ENCODE peak calls at places on chromosomes 2 and 18, in seven cellular contexts. X, K, N, U, Z, W and E are unnamed samples.

GRCh38 chr2:113851640-113852039 is 38.2 kb upstream of the ACTR3 start:
- DNase-seq in X (peak; percentile 82), K (no peak), N (no peak), U (no peak), Z (peak; percentile 22), W (no peak), E (peak; percentile 20)

GRCh38 chr2:74817333-74817732 is 16.6 kb upstream of the HK2 start:
- DNase-seq in X (no peak), K (no peak), N (no peak), U (no peak), Z (no peak), W (no peak), E (peak; percentile 9)

GRCh38 chr2:130831356-130831755 is 5.4 kb upstream of the ARHGEF4 start:
- DNase-seq in X (no peak), K (no peak), N (no peak), U (no peak), Z (no peak), W (no peak), E (no peak)

GRCh38 chr2:226423498-226423960 is 376.1 kb downstream of the IRS1 start:
- DNase-seq in X (peak; percentile 15), K (no peak), N (peak; percentile 26), U (no peak), Z (no peak), W (no peak), E (no peak)

GRCh38 chr2:85445316-85446295 is 27.1 kb downstream of the SH2D6 start:
- DNase-seq in X (peak; percentile 82), K (no peak), N (no peak), U (peak; percentile 62), Z (peak; percentile 69), W (peak; percentile 67), E (peak; percentile 83)

GRCh38 chr2:31176742-31177141 is 38.5 kb upstream of the GALNT14 start:
- DNase-seq in X (no peak), K (no peak), N (no peak), U (no peak), Z (no peak), W (no peak), E (no peak)

GRCh38 chr2:170052151-170052550 is 125.8 kb upstream of the MYO3B start:
- DNase-seq in X (no peak), K (no peak), N (no peak), U (no peak), Z (no peak), W (no peak), E (no peak)

GRCh38 chr18:28204154-28204553 is 27.2 kb upstream of the CDH2 start:
- DNase-seq in X (no peak), K (no peak), N (no peak), U (no peak), Z (no peak), W (peak; percentile 33), E (no peak)

GRCh38 chr2:43576983-43577892 is 18.6 kb downstream of the THADA start:
- DNase-seq in X (peak; percentile 32), K (no peak), N (no peak), U (no peak), Z (peak; percentile 38), W (peak; percentile 77), E (peak; percentile 52)

GRCh38 chr2:71702071-71702970 is 249.0 kb downstream of the DYSF start:
- DNase-seq in X (no peak), K (no peak), N (no peak), U (no peak), Z (no peak), W (no peak), E (no peak)

GRCh38 chr2:233426619-233427342 is 72.5 kb downstream of the DGKD start:
- DNase-seq in X (no peak), K (peak; percentile 79), N (peak; percentile 30), U (no peak), Z (no peak), W (peak; percentile 90), E (peak; percentile 9)

GRCh38 chr2:127647242-127648190 is 1.6 kb downstream of the GPR17 start:
- DNase-seq in X (peak; percentile 76), K (no peak), N (no peak), U (peak; percentile 41), Z (no peak), W (no peak), E (no peak)

GRCh38 chr2:164764996-164765395 is 76.6 kb downstream of the COBLL1 start:
- DNase-seq in X (no peak), K (no peak), N (no peak), U (no peak), Z (no peak), W (no peak), E (no peak)

GRCh38 chr2:203694186-203694585 is 12.3 kb upstream of the CD28 start:
- DNase-seq in X (no peak), K (no peak), N (no peak), U (no peak), Z (no peak), W (no peak), E (no peak)

DNA sequence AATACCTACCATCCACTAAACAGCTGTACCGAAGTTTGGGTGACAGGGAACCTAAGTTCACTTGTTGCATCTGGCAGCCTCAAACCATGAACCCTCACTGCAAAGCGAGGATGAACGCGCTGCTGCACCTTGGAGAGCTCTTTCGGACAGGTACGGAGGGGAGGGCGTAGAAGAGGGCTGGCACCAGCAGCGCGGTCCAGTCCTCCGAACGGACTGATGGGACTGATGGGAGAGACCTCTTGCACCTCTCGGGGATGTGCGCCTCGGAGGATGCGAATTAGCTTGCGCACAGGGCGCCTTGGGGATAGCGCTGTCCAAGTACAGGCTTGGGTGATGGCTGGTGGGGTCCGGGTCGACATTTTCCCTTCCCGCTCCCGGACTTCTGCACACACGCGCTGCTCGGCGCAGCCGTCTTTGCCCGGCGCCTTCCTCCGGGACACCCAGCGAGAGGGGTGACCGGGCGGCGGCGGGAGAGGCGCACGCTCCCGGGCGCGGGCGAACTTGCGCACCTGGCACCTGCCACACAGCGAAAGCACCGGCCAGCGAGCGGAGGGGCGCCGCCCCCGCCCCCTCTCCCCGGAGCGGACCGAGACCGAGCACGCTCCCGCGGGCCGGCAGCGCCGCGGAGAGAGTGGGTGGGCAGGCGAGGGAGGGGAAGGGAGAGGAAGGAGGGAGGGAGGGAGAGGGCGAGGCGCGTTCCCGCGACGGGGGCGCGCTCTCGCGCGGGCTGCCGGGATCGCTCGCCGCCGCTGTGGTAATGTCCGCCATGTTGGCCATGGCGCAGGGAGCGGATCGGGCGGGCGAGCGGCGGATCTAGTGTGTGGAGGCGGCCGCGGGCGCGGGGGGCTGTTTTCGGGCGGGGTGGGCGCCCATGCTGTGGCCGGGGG is at the start of gene EPC2:
- DNase-seq in X (peak; percentile 85), K (peak; percentile 67), N (peak; percentile 91), U (peak; percentile 91), Z (peak; percentile 90), W (peak; percentile 84), E (peak; percentile 92)
- TF ChIP-seq POLR2A in X (peak; percentile 54), K (no peak), N (no peak), U (peak; percentile 59), Z (peak; percentile 12), W (peak; percentile 73), E (no peak)

GRCh38 chr18:74081966-74082365 is 65.7 kb downstream of the FBXO15 start:
- DNase-seq in X (no peak), K (no peak), N (no peak), U (no peak), Z (no peak), W (no peak), E (no peak)

GRCh38 chr18:74083071-74083954 is 64.3 kb downstream of the FBXO15 start:
- DNase-seq in X (no peak), K (no peak), N (no peak), U (no peak), Z (no peak), W (no peak), E (no peak)

GRCh38 chr18:74084184-74084583 is 63.5 kb downstream of the FBXO15 start:
- DNase-seq in X (no peak), K (no peak), N (no peak), U (no peak), Z (no peak), W (no peak), E (no peak)

GRCh38 chr18:74078257-74078656 is 69.4 kb downstream of the FBXO15 start:
- DNase-seq in X (no peak), K (no peak), N (no peak), U (no peak), Z (no peak), W (no peak), E (no peak)

DNA sequence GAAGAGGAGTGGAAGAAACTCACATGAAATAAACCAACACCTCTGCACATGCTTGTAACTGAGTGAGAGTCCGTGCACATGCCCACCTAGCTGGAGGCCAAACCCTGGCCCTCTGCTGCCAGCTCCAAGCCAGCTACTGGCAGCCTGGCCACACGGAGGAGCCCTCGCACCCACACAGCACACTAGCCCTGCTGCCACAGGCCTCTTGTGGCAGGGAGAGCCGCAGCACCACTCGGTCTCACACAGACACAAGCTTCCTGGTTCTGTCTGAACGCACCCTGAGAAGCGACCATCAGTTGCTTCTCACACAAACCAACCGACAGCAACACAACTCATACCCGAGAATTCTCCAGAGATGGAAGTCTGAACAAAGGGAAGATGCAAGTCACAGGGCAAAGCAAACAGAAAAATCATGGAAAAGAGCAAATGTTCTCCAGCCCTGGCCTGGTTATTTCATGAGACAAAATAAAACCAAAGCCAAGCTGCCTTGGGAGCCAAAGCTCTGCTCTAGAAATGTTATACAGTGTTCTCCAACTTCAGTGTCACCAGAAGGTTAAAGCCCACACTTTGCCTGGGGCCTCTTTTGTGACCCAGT is 65.1 kb downstream of the FBXO15 start:
- DNase-seq in X (no peak), K (peak; percentile 24), N (peak; percentile 43), U (peak; percentile 49), Z (no peak), W (peak; percentile 74), E (peak; percentile 69)
- H3K4me3 ChIP-seq in X (no peak overlapping the region), K (no peak overlapping the region), N (no peak overlapping the region), U (no peak overlapping the region), Z (no peak overlapping the region), W (no peak overlapping the region), E (no peak overlapping the region)

GRCh38 chr2:19544020-19544383 is 185.6 kb upstream of the OSR1 start:
- DNase-seq in X (no peak), K (no peak), N (no peak), U (no peak), Z (no peak), W (no peak), E (no peak)
- TF ChIP-seq POLR2A in X (no peak), K (no peak), N (no peak), U (no peak), Z (no peak), W (no peak), E (no peak)

GRCh38 chr2:176242211-176242610 is 27.0 kb upstream of the MTX2 start:
- DNase-seq in X (no peak), K (no peak), N (no peak), U (no peak), Z (no peak), W (no peak), E (no peak)

GRCh38 chr2:176234966-176235365 is 34.3 kb upstream of the MTX2 start:
- DNase-seq in X (no peak), K (no peak), N (no peak), U (no peak), Z (no peak), W (no peak), E (no peak)

GRCh38 chr2:176234216-176234615 is 35.0 kb upstream of the MTX2 start:
- DNase-seq in X (no peak), K (no peak), N (no peak), U (no peak), Z (no peak), W (no peak), E (no peak)

DNA sequence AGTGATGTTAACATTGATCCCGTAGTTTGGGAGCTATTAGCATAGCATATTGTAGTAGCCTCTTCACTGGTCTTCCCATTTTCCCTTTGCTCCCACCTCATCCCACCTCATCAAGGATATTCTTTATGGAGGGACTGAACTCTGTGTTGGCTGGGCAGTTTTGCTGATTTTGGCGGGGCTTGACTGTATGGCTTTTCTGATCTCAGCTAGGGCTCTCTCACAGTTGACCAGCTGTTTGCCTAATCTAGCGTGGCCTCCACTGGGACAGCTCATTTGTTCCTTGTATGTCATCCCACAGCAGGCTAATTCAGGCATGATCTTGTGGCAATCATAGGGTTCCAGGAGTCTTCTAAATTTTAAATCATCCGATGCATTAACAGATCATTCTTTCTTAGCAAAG is 30.2 kb upstream of the MTX2 start:
- DNase-seq in X (peak; percentile 25), K (no peak), N (no peak), U (no peak), Z (no peak), W (no peak), E (no peak)
- H3K4me3 ChIP-seq in X (no peak overlapping the region), K (no peak overlapping the region), N (no peak overlapping the region), U (no peak overlapping the region), Z (no peak overlapping the region), W (no peak overlapping the region), E (no peak overlapping the region)